ENCODE peak calls at places on chromosomes 13 and 19, in six cellular contexts. Z, R, I, V, C and N are unnamed samples.

GRCh38 chr13:112065867-112066623 is 904 bp upstream of the SOX1 start:
- DNase-seq in Z (no peak), R (no peak), I (no peak), V (no peak), C (no peak), N (no peak)

GRCh38 chr19:2856457-2857055 is 10.6 kb upstream of the ZNF556 start:
- DNase-seq in Z (no peak), R (no peak), I (no peak), V (no peak), C (no peak), N (no peak)

GRCh38 chr13:26621731-26622401 is 64.4 kb downstream of the WASF3 start:
- DNase-seq in Z (no peak), R (no peak), I (no peak), V (no peak), C (no peak), N (no peak)

GRCh38 chr19:19271828-19272599 is 1.1 kb downstream of the TM6SF2 start:
- DNase-seq in Z (no peak), R (no peak), I (no peak), V (no peak), C (no peak), N (no peak)

GRCh38 chr13:112056284-112056727 is 10.6 kb upstream of the SOX1 start:
- DNase-seq in Z (no peak), R (no peak), I (no peak), V (no peak), C (no peak), N (no peak)

GRCh38 chr13:102974574-102975195 is 91.5 kb downstream of the SLC10A2 start:
- DNase-seq in Z (no peak), R (no peak), I (no peak), V (no peak), C (no peak), N (no peak)

GRCh38 chr13:113835461-113836274 is 28.2 kb downstream of the GAS6 start:
- DNase-seq in Z (peak; percentile 79), R (no peak), I (no peak), V (no peak), C (no peak), N (no peak)

GRCh38 chr13:92573467-92574057 is 653.0 kb upstream of the GPC6 start:
- DNase-seq in Z (peak; percentile 23), R (no peak), I (no peak), V (no peak), C (no peak), N (no peak)

GRCh38 chr13:23512762-23513395 is 57.3 kb upstream of the TNFRSF19 start:
- DNase-seq in Z (no peak), R (no peak), I (no peak), V (no peak), C (no peak), N (no peak)

GRCh38 chr13:46795321-46795720 is 1.6 kb downstream of the ESD start:
- DNase-seq in Z (no peak), R (no peak), I (no peak), V (no peak), C (no peak), N (no peak)

GRCh38 chr13:27138457-27139093 is 33.0 kb downstream of the USP12 start:
- DNase-seq in Z (no peak), R (no peak), I (no peak), V (no peak), C (no peak), N (no peak)

GRCh38 chr13:73633817-73634449 is 500.3 kb downstream of the KLF12 start:
- DNase-seq in Z (no peak), R (no peak), I (no peak), V (no peak), C (no peak), N (no peak)

GRCh38 chr19:48501961-48502719 is 9.5 kb downstream of the LMTK3 start:
- DNase-seq in Z (peak; percentile 27), R (peak; percentile 64), I (peak; percentile 63), V (peak; percentile 68), C (peak; percentile 23), N (peak; percentile 91)

GRCh38 chr19:16867211-16867610 is 21.6 kb upstream of the F2RL3 start:
- DNase-seq in Z (no peak), R (no peak), I (no peak), V (no peak), C (no peak), N (no peak)

GRCh38 chr13:109220631-109221030 is 565.8 kb downstream of the IRS2 start:
- DNase-seq in Z (no peak), R (no peak), I (no peak), V (no peak), C (no peak), N (no peak)

GRCh38 chr13:75612354-75612753 is 23.8 kb upstream of the LMO7 start:
- DNase-seq in Z (no peak), R (no peak), I (no peak), V (no peak), C (no peak), N (no peak)

GRCh38 chr19:35088514-35088913 is 27.1 kb upstream of the FXYD3 start:
- DNase-seq in Z (peak; percentile 90), R (no peak), I (no peak), V (no peak), C (no peak), N (no peak)

GRCh38 chr13:46982856-46983582 is 86.2 kb upstream of the HTR2A start:
- DNase-seq in Z (no peak), R (no peak), I (no peak), V (no peak), C (no peak), N (no peak)